ENCODE peak calls at places on chromosomes 11 and 22, in four cellular contexts. O is keratinocyte, P is testis, L is transverse colon. A is an unnamed sample.

GRCh38 chr22:30892731-30893221 is 75.8 kb downstream of the MORC2 start:
- DNase-seq in L (no peak), O (no peak), P (peak), A (no peak)

GRCh38 chr22:17808688-17809403 is 34.6 kb upstream of the BID start:
- DNase-seq in L (no peak), O (no peak), P (no peak), A (no peak)

GRCh38 chr11:66956689-66957290 is 1.4 kb downstream of the PC start:
- DNase-seq in P (peak), O (no peak), L (no peak), A (no peak)

GRCh38 chr11:69278091-69278867 is 15.7 kb upstream of the MYEOV start:
- DNase-seq in P (no peak), L (peak), O (no peak), A (peak)

GRCh38 chr11:121714356-121714755 is 261.6 kb upstream of the SORL1-AS1 start:
- DNase-seq in O (no peak), P (no peak), L (no peak), A (no peak)

GRCh38 chr11:90908074-90908473 is 685.2 kb upstream of the CHORDC1 start:
- DNase-seq in O (no peak), P (no peak), L (no peak), A (no peak)

GRCh38 chr11:64165842-64166635 is at the start of gene MACROD1:
- DNase-seq in O (no peak), L (peak), P (peak), A (peak)

GRCh38 chr11:84249344-84250135 is 963.4 kb upstream of the CCDC90B start:
- DNase-seq in O (no peak), L (no peak), P (no peak), A (no peak)

GRCh38 chr11:9704037-9704436 is 40.2 kb downstream of the SWAP70 start:
- DNase-seq in P (no peak), L (no peak), O (no peak), A (no peak)
- H3K27ac ChIP-seq in P (no peak), L (no peak), O (no peak), A (no peak)

DNA sequence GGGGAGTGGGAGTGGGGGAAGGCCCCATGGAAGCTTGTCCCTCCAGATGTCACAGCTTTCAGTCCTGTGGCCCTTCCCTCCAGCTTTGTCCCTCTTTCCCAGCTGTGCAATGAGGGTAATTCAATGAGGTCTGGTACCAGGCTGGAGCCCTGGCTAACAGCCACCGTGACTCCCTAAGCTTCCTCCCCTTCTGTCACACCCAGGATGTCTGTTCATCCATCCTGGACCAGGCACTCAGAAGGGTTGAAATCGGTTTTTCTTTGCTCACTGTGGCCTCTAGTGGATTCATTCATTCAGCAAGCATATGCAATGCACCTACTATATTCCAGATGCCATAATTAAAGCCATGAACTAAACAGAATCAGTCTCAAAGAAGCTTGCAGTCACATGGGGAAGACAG is 38.7 kb downstream of the SYT13 start:
- DNase-seq in L (no peak), P (no peak), O (no peak), A (no peak)
- H3K27ac ChIP-seq in L (no peak), P (no peak), O (no peak), A (no peak)

DNA sequence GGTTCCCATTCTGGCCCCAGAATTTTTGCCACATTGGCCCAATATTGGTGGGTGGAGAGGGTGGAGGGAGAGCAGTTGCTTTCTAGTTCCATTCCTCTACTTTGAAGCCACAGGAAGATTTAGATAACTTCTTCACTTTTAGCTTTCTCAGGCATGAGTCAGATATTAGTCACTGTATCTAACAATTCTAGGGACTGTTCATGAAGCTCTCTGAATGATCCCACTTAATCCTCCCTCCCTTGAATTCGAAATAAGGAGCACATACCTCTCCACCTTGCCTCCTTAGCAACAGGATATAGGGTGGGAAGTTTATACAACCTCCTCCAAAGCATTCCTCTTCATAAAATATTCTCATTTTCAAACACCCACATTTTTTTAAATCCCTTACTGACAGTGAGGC is 13.4 kb downstream of the FSHB start:
- DNase-seq in P (no peak), O (no peak), L (no peak), A (no peak)
- H3K27ac ChIP-seq in P (no peak), O (no peak), L (no peak), A (no peak)

GRCh38 chr11:2415171-2415570 is 14.6 kb downstream of the TSSC4 start:
- DNase-seq in L (no peak), O (no peak), P (no peak), A (no peak)
- H3K27ac ChIP-seq in L (no peak), O (no peak), P (no peak), A (no peak)

GRCh38 chr11:3215346-3216026 is 3.1 kb downstream of the MRGPRG start:
- DNase-seq in O (no peak), P (no peak), L (peak), A (peak)
- H3K27ac ChIP-seq in O (no peak), P (no peak), L (no peak), A (no peak)

DNA sequence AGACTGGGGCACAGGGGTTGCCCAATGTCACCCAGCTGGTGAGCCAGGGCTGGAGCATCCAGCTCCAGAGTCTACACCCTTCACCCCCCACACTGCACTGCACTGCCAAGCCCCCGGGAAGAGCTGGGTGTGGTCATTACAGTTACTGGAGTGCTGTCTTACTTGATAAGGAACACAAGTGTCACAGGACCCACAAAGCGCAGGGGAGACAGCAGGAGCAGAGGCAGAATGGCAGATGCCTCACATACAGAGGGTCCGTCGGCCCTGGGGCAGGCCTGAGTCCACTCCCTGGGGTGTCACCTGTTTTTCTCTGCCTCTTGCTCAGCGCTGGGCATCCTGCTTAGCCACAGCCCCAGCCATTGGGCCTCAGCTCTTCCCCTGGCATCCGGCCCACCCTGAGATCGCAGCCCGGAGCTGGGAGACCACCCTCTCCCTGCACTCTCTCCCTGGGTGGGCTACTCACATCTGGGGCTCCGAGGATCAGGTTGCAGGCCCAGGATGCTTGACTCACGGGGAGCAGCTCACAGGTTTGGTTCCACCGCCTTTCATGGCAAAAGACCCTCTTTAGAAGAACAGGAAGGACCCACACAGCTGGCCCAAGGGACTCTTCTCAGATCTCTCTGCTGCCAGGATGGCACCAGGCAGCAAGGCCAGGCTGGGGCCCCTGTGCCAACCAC is 7.6 kb downstream of the IL2RB start:
- DNase-seq in P (no peak), O (no peak), L (no peak), A (no peak)
- H3K27ac ChIP-seq in P (no peak), O (no peak), L (no peak), A (no peak)

DNA sequence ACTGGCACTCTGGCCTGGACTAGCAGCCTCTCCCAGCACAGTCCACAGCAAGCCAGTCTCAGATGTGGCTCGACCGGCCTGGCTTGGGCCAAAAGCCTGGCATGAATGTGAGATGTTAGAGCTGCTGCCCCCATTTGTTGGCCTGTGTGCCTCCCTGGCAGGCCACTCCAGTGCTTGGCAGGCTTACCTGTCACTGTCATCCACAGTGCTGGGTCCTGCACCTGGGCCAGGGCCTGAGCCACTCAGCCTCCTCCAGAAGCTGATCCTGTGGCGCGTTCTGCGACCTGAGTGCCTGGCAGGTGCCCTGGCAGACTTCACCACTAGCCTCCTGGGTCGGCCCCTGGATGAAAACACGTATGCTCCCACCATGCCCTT is 36.1 kb downstream of the RRP8 start:
- DNase-seq in L (no peak), O (no peak), P (no peak), A (no peak)
- H3K27ac ChIP-seq in L (no peak), O (no peak), P (no peak), A (no peak)

A was measured in pancreas.